ENCODE peak calls at places on chromosome 18, in five cellular contexts. F is Peyer's patch; H is activated CD8-positive, alpha-beta memory T cell treated with anti-CD3 and anti-CD28 coated beads, Interleukin-2, amount 10 ng/mL, durations not matched to agents 7 days and 5 days; K is AG08395; X is stimulated activated CD4-positive, alpha-beta T cell treated with anti-CD3 and anti-CD28 coated beads, Interleukin-2, amount 100 ng/mL, for 48 hours. Z is an unnamed sample.

GRCh38 chr18:3283908-3284307 is 22.0 kb downstream of the MYL12B start:
- DNase-seq in F (no peak), H (no peak), K (no peak), X (no peak), Z (no peak)

GRCh38 chr18:79257480-79257879 is 138.2 kb upstream of the NFATC1 start:
- DNase-seq in F (no peak), H (no peak), K (no peak), X (no peak), Z (no peak)

GRCh38 chr18:23135679-23136325 is 517 bp downstream of the CABLES1 start:
- DNase-seq in F (peak), H (no peak), K (peak), X (peak), Z (no peak)

GRCh38 chr18:80200932-80201672 is 46.2 kb downstream of the PARD6G start:
- DNase-seq in F (no peak), H (no peak), K (no peak), X (no peak), Z (no peak)

GRCh38 chr18:55179460-55180195 is 220.4 kb upstream of the CCDC68 start:
- DNase-seq in F (no peak), H (no peak), K (peak), X (no peak), Z (no peak)

GRCh38 chr18:6956999-6957398 is 160.6 kb downstream of the LAMA1 start:
- DNase-seq in F (no peak), H (no peak), K (no peak), X (no peak), Z (no peak)

GRCh38 chr18:55918449-55918848 is 330.5 kb upstream of the TCF4 start:
- DNase-seq in F (no peak), H (no peak), K (peak), X (no peak), Z (no peak)

GRCh38 chr18:31679133-31679731 is 5.1 kb downstream of the B4GALT6 start:
- DNase-seq in F (peak), H (no peak), K (peak), X (no peak), Z (no peak)

GRCh38 chr18:29540548-29540947 is 1363.6 kb upstream of the CDH2 start:
- DNase-seq in F (no peak), H (no peak), K (no peak), X (no peak), Z (no peak)

GRCh38 chr18:46207985-46208384 is 103.8 kb downstream of the HAUS1 start:
- DNase-seq in F (no peak), H (no peak), K (no peak), X (no peak), Z (no peak)

GRCh38 chr18:44643004-44643403 is 37.7 kb upstream of the SETBP1 start:
- DNase-seq in F (no peak), H (no peak), K (no peak), X (no peak), Z (no peak)

GRCh38 chr18:30889582-30890301 is 152.8 kb downstream of the DSC3 start:
- DNase-seq in F (no peak), H (no peak), K (no peak), X (no peak), Z (peak)

GRCh38 chr18:63254716-63255399 is 64.7 kb downstream of the BCL2 start:
- DNase-seq in F (no peak), H (no peak), K (no peak), X (no peak), Z (no peak)

GRCh38 chr18:23073996-23074606 is 61.2 kb upstream of the CABLES1 start:
- DNase-seq in F (peak), H (no peak), K (no peak), X (no peak), Z (no peak)

GRCh38 chr18:58535340-58536186 is 93.3 kb downstream of the ALPK2 start:
- DNase-seq in F (no peak), H (peak), K (no peak), X (no peak), Z (peak)

GRCh38 chr18:75142677-75143076 is 66.3 kb downstream of the PTGR3 start:
- DNase-seq in F (peak), H (peak), K (no peak), X (no peak), Z (no peak)

GRCh38 chr18:23884712-23885375 is 129.7 kb upstream of the TTC39C start:
- DNase-seq in F (peak), H (no peak), K (no peak), X (no peak), Z (no peak)

GRCh38 chr18:63409301-63409700 is 13.0 kb downstream of the VPS4B start:
- DNase-seq in F (no peak), H (peak), K (no peak), X (no peak), Z (no peak)

GRCh38 chr18:78271790-78272189 is 707.8 kb upstream of the SALL3 start:
- DNase-seq in F (no peak), H (no peak), K (no peak), X (no peak), Z (no peak)

GRCh38 chr18:5294113-5294617 is 1.4 kb downstream of the ZBTB14 start:
- DNase-seq in F (peak), H (peak), K (no peak), X (peak), Z (no peak)

GRCh38 chr18:22169889-22170420 is 566 bp downstream of the GATA6 start:
- DNase-seq in F (no peak), H (no peak), K (peak), X (no peak), Z (no peak)

GRCh38 chr18:75350440-75350839 is 77.1 kb downstream of the SMIM21 start:
- DNase-seq in F (peak), H (no peak), K (no peak), X (no peak), Z (no peak)

GRCh38 chr18:7577706-7578105 is 10.6 kb downstream of the PTPRM start:
- DNase-seq in F (no peak), H (no peak), K (peak), X (no peak), Z (no peak)

GRCh38 chr18:12406376-12407111 is 1.2 kb upstream of the PRELID3A start:
- DNase-seq in F (no peak), H (no peak), K (no peak), X (no peak), Z (no peak)

GRCh38 chr18:10528439-10528838 is 2.6 kb downstream of the NAPG start:
- DNase-seq in F (no peak), H (no peak), K (no peak), X (no peak), Z (no peak)

GRCh38 chr18:11986061-11986460 is 4.8 kb downstream of the IMPA2 start:
- DNase-seq in F (no peak), H (no peak), K (no peak), X (no peak), Z (no peak)

GRCh38 chr18:56257215-56257614 is 381.2 kb downstream of the TXNL1 start:
- DNase-seq in F (no peak), H (no peak), K (peak), X (no peak), Z (no peak)

GRCh38 chr18:74748809-74749208 is 151.1 kb downstream of the ZNF407 start:
- DNase-seq in F (no peak), H (no peak), K (no peak), X (no peak), Z (no peak)

GRCh38 chr18:54792079-54792478 is 36.2 kb upstream of the RAB27B start:
- DNase-seq in F (no peak), H (no peak), K (no peak), X (no peak), Z (no peak)

GRCh38 chr18:13387856-13388548 is 169.4 kb downstream of the LDLRAD4 start:
- DNase-seq in F (no peak), H (no peak), K (peak), X (no peak), Z (no peak)

GRCh38 chr18:58609536-58609993 is 19.3 kb downstream of the ALPK2 start:
- DNase-seq in F (no peak), H (no peak), K (no peak), X (no peak), Z (no peak)

Z was measured in KBM-7.